ENCODE peak calls at places on chromosomes 7 and 10, in four cellular contexts. J, H, K and F are unnamed samples.

GRCh38 chr10:116538461-116538860 is 7.3 kb upstream of the PNLIP start:
- DNase-seq in J (peak; percentile 33), H (peak; percentile 57), K (no peak), F (no peak)

GRCh38 chr10:50809596-50809995 is 69.9 kb downstream of the ASAH2B start:
- DNase-seq in J (no peak), H (no peak), K (no peak), F (no peak)

GRCh38 chr10:99235469-99235871 is at the start of gene HPSE2:
- DNase-seq in J (no peak), H (no peak), K (no peak), F (no peak)

GRCh38 chr7:428896-429827 is 90.5 kb downstream of the PDGFA start:
- DNase-seq in J (no peak), H (no peak), K (no peak), F (no peak)

GRCh38 chr10:29658984-29659769 is 24.4 kb upstream of the SVIL start:
- DNase-seq in J (peak; percentile 97), H (peak; percentile 96), K (no peak), F (no peak)

GRCh38 chr10:104330168-104331117 is 7.8 kb downstream of the ITPRIP start:
- DNase-seq in J (no peak), H (peak; percentile 60), K (peak; percentile 69), F (no peak)

GRCh38 chr7:66837661-66838060 is 83.4 kb upstream of the TMEM248 start:
- DNase-seq in J (no peak), H (no peak), K (no peak), F (no peak)

GRCh38 chr10:127618797-127619196 is 69.7 kb downstream of the NPS start:
- DNase-seq in J (no peak), H (no peak), K (no peak), F (no peak)

GRCh38 chr7:46170021-46170420 is 248.9 kb upstream of the IGFBP3 start:
- DNase-seq in J (no peak), H (no peak), K (no peak), F (no peak)

GRCh38 chr7:129947701-129948100 is 5.1 kb downstream of the UBE2H start:
- DNase-seq in J (no peak), H (no peak), K (peak; percentile 79), F (no peak)

GRCh38 chr10:804787-805634 is 115.5 kb upstream of the DIP2C start:
- DNase-seq in J (no peak), H (no peak), K (peak; percentile 68), F (no peak)

GRCh38 chr10:122402548-122403131 is 28.1 kb downstream of the PLEKHA1 start:
- DNase-seq in J (no peak), H (no peak), K (no peak), F (no peak)

GRCh38 chr7:57423768-57424167 is 26.2 kb upstream of the ZNF716 start:
- DNase-seq in J (no peak), H (no peak), K (no peak), F (no peak)

GRCh38 chr7:526474-527034 is 6.9 kb upstream of the PDGFA start:
- DNase-seq in J (no peak), H (peak; percentile 75), K (no peak), F (no peak)

GRCh38 chr10:13347235-13348156 is 597 bp downstream of the SEPHS1 start:
- DNase-seq in J (peak; percentile 41), H (peak; percentile 67), K (peak; percentile 78), F (peak; percentile 82)

GRCh38 chr10:5709865-5710264 is 25.2 kb downstream of the TASOR2 start:
- DNase-seq in J (no peak), H (no peak), K (no peak), F (no peak)

GRCh38 chr7:45143616-45144015 is 14.0 kb upstream of the RAMP3 start:
- DNase-seq in J (no peak), H (peak; percentile 47), K (no peak), F (no peak)

GRCh38 chr10:74081192-74081803 is 69.3 kb downstream of the AP3M1 start:
- DNase-seq in J (peak; percentile 43), H (peak; percentile 84), K (no peak), F (no peak)

GRCh38 chr10:22325272-22325947 is 4.5 kb downstream of the BMI1 start:
- DNase-seq in J (no peak), H (peak; percentile 79), K (peak; percentile 85), F (peak; percentile 84)

GRCh38 chr10:19570991-19571390 is 245.2 kb upstream of the PLXDC2 start:
- DNase-seq in J (no peak), H (no peak), K (no peak), F (no peak)

GRCh38 chr10:30591249-30591670 is 38.3 kb downstream of the LYZL2 start:
- DNase-seq in J (peak; percentile 37), H (peak; percentile 56), K (no peak), F (no peak)

GRCh38 chr7:31444196-31444595 is 69.7 kb upstream of the ITPRID1 start:
- DNase-seq in J (no peak), H (no peak), K (no peak), F (no peak)

GRCh38 chr10:37489658-37490003 is 364.2 kb downstream of the ANKRD30A start:
- DNase-seq in J (no peak), H (no peak), K (no peak), F (no peak)

GRCh38 chr10:119651514-119652327 is 541 bp downstream of the BAG3 start:
- DNase-seq in J (no peak), H (peak; percentile 22), K (no peak), F (no peak)

GRCh38 chr10:97321032-97321806 is 2.1 kb downstream of the FRAT1 start:
- DNase-seq in J (no peak), H (no peak), K (no peak), F (no peak)

GRCh38 chr10:97687785-97688781 is 1.0 kb upstream of the AVPI1 start:
- DNase-seq in J (no peak), H (no peak), K (no peak), F (no peak)

GRCh38 chr10:127048630-127049029 is 143.4 kb downstream of the DOCK1 start:
- DNase-seq in J (no peak), H (no peak), K (no peak), F (no peak)

GRCh38 chr7:332646-333398 is 42.9 kb downstream of the FOXL3 start:
- DNase-seq in J (peak; percentile 51), H (peak; percentile 81), K (no peak), F (peak; percentile 90)

GRCh38 chr10:33337335-33337854 is 2.9 kb upstream of the NRP1 start:
- DNase-seq in J (no peak), H (peak; percentile 15), K (no peak), F (no peak)

GRCh38 chr7:49855281-49855980 is 82.0 kb downstream of the VWC2 start:
- DNase-seq in J (no peak), H (no peak), K (no peak), F (no peak)

GRCh38 chr10:97210576-97210975 is 24.8 kb upstream of the SLIT1 start:
- DNase-seq in J (peak; percentile 54), H (peak; percentile 70), K (no peak), F (peak; percentile 82)

GRCh38 chr10:35774109-35774508 is 132.0 kb upstream of the FZD8 start:
- DNase-seq in J (no peak), H (no peak), K (no peak), F (no peak)

DNA sequence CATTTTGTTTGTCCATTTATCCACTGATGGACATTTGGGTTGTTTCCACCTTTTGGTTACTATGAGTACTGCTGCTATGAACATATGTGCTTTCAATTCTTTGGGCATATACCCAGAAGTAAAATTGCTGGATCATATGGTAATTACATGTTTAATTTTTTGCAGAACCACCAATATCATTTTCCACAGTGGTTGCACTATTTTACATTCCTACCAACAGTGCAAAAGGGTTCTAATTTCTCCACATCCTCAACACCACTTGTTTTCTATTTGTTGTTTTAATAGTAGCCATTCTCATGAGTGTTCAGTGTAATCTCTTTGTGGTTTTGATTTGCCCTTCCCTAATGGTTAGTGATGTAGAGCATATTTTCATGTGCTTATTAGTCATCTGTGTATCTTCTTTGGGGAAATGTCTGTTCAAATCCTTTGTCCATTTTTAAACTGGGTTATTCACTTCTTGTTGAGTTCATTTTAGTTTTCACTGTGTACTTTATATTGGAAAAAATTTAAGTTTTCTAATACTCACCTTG is 101.9 kb downstream of the HIBADH start:
- DNase-seq in J (no peak), H (no peak), K (no peak), F (no peak)
- TF ChIP-seq CTCF in J (peak; percentile 21), H (no peak), K (no peak), F (no peak)

GRCh38 chr10:100531761-100532160 is 2.1 kb upstream of the NDUFB8 start:
- DNase-seq in J (no peak), H (no peak), K (no peak), F (no peak)

GRCh38 chr10:100535715-100536353 is at the start of gene HIF1AN:
- DNase-seq in J (peak; percentile 97), H (peak; percentile 97), K (peak; percentile 88), F (peak; percentile 89)

GRCh38 chr10:100537475-100537874 is 1.7 kb downstream of the HIF1AN start:
- DNase-seq in J (no peak), H (no peak), K (no peak), F (no peak)

GRCh38 chr10:100535338-100535714 is 417 bp upstream of the HIF1AN start:
- DNase-seq in J (no peak), H (no peak), K (no peak), F (no peak)

DNA sequence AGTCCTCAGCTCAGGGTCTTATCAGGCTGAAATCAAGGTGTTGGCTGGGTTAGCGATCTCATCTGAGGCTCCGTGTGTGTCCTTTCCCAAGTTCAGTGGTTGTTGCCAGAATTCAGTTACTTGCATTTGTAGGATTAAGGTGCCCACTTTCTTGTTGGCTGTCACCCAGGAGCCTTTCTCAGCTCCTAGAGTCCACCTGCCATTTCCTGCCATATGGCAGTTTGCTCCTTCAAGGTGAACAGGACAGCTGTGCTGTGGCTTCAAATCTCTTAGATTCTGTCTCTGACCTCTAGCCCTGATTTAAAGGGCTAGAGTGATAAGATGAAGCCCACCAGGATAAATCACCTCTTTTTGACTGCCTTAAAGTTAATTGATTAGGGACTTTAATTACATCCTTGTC is 1.0 kb upstream of the HIF1AN start:
- DNase-seq in J (no peak), H (no peak), K (no peak), F (no peak)
- TF ChIP-seq CTCF in J (no peak), H (no peak), K (no peak), F (no peak)

DNA sequence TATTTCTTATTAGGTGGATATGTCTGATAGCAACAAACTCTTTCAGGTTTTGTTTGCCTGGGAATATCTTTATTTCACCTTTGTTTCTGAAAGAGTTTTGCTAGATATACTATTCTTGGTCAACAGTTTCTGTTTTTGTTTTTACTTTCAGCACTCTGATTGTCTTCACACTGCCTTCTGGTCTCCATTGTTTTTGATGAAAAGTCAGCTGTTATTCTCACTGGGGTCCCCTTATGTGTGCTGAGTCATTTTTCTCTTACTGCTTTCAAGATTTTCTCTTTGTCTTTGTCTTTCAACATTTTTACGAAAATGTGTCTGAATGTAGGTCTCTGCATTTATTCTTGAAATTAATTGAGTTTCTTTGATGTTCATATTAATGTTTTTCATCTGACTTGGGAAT is 15.2 kb upstream of the RASSF4 start:
- DNase-seq in J (no peak), H (no peak), K (no peak), F (no peak)
- TF ChIP-seq CTCF in J (no peak), H (no peak), K (no peak), F (no peak)

GRCh38 chr7:153386581-153386980 is 627.0 kb downstream of the ACTR3B start:
- DNase-seq in J (no peak), H (no peak), K (peak; percentile 28), F (no peak)

GRCh38 chr7:153382591-153383225 is 623.2 kb downstream of the ACTR3B start:
- DNase-seq in J (no peak), H (no peak), K (peak; percentile 28), F (no peak)

GRCh38 chr7:153380636-153381035 is 621.1 kb downstream of the ACTR3B start:
- DNase-seq in J (no peak), H (no peak), K (no peak), F (no peak)

GRCh38 chr7:153385502-153385901 is 626.0 kb downstream of the ACTR3B start:
- DNase-seq in J (no peak), H (no peak), K (peak; percentile 9), F (no peak)

GRCh38 chr7:153381275-153382119 is 621.9 kb downstream of the ACTR3B start:
- DNase-seq in J (no peak), H (no peak), K (no peak), F (no peak)
- TF ChIP-seq CTCF in J (peak; percentile 71), H (no peak), K (no peak), F (peak; percentile 44)